ENCODE peak calls at places on chromosomes 5 and 9, in four cellular contexts. X is GM12878, O is H1, D is HepG2. I is an unnamed sample.

GRCh38 chr5:153704110-153704509 is 213.6 kb downstream of the GRIA1 start:
- DNase-seq in O (no peak), D (no peak), X (no peak), I (no peak)

GRCh38 chr5:5658226-5658625 is 235.7 kb downstream of the ICE1 start:
- DNase-seq in O (no peak), X (peak; percentile 3), D (no peak), I (no peak)

GRCh38 chr5:107284822-107285510 is 385.8 kb downstream of the EFNA5 start:
- DNase-seq in D (no peak), X (no peak), O (no peak), I (no peak)

GRCh38 chr9:97740848-97741821 is 44.0 kb upstream of the XPA start:
- DNase-seq in D (no peak), X (no peak), O (peak; percentile 64), I (peak; percentile 75)

GRCh38 chr9:102941868-102942267 is 53.3 kb upstream of the CYLC2 start:
- DNase-seq in D (no peak), X (no peak), O (no peak), I (no peak)

GRCh38 chr5:180105827-180106312 is 34.3 kb upstream of the RNF130 start:
- DNase-seq in X (no peak), O (no peak), D (no peak), I (no peak)

GRCh38 chr9:138083873-138084272 is 206.3 kb downstream of the CACNA1B start:
- DNase-seq in X (no peak), O (no peak), D (no peak), I (peak; percentile 4)

GRCh38 chr5:128009399-128009798 is 74.2 kb upstream of the SLC12A2 start:
- DNase-seq in X (no peak), O (no peak), D (no peak), I (no peak)

GRCh38 chr9:37034320-37034937 is 361 bp upstream of the PAX5 start:
- DNase-seq in X (no peak), D (no peak), O (no peak), I (peak; percentile 79)

GRCh38 chr5:61887271-61887670 is 418.7 kb upstream of the KIF2A start:
- DNase-seq in O (no peak), X (no peak), D (no peak), I (no peak)

GRCh38 chr9:127580879-127581278 is 31.2 kb upstream of the STXBP1 start:
- DNase-seq in X (no peak), O (no peak), D (no peak), I (no peak)

GRCh38 chr9:33884856-33885701 is 68.1 kb downstream of the UBE2R2 start:
- DNase-seq in X (no peak), O (no peak), D (no peak), I (peak; percentile 12)

GRCh38 chr5:89929834-89930233 is 479.7 kb downstream of the CETN3 start:
- DNase-seq in X (no peak), D (no peak), O (no peak), I (no peak)

GRCh38 chr9:100082786-100083185 is 16.0 kb downstream of the ERP44 start:
- DNase-seq in D (no peak), O (no peak), X (no peak), I (no peak)

GRCh38 chr9:107951511-107951910 is 461.9 kb upstream of the KLF4 start:
- DNase-seq in O (no peak), D (no peak), X (no peak), I (no peak)

GRCh38 chr5:120748474-120748873 is 284.4 kb downstream of the PRR16 start:
- DNase-seq in D (no peak), O (no peak), X (no peak), I (no peak)

GRCh38 chr9:84519486-84519885 is 150.0 kb upstream of the NTRK2 start:
- DNase-seq in D (no peak), O (no peak), X (no peak), I (no peak)

GRCh38 chr5:168342985-168343384 is 51.5 kb downstream of the WWC1 start:
- DNase-seq in X (no peak), O (no peak), D (no peak), I (no peak)

GRCh38 chr9:34382054-34382453 is 5.4 kb upstream of the MYORG start:
- DNase-seq in D (no peak), O (no peak), X (no peak), I (no peak)

GRCh38 chr5:179196420-179197079 is 136.4 kb downstream of the ZNF354C start:
- DNase-seq in D (no peak), X (no peak), O (no peak), I (no peak)

GRCh38 chr5:134101686-134102439 is 12.6 kb upstream of the TCF7 start:
- DNase-seq in X (peak; percentile 43), O (no peak), D (peak; percentile 58), I (peak; percentile 85)

GRCh38 chr9:112012026-112012902 is 115.7 kb downstream of the UGCG start:
- DNase-seq in O (no peak), D (peak; percentile 66), X (peak; percentile 96), I (no peak)

GRCh38 chr5:1118738-1119137 is 6.9 kb upstream of the SLC12A7 start:
- DNase-seq in D (no peak), O (no peak), X (no peak), I (no peak)

GRCh38 chr5:120086081-120086480 is 378.0 kb upstream of the PRR16 start:
- DNase-seq in O (no peak), D (no peak), X (no peak), I (no peak)

GRCh38 chr5:141513627-141514329 is 24.9 kb downstream of the PCDHGC5 start:
- DNase-seq in X (peak; percentile 75), D (no peak), O (no peak), I (peak; percentile 86)

GRCh38 chr9:14281136-14281795 is 32.7 kb downstream of the NFIB start:
- DNase-seq in D (no peak), O (no peak), X (no peak), I (no peak)

GRCh38 chr9:14277202-14277601 is 36.7 kb downstream of the NFIB start:
- DNase-seq in X (no peak), D (no peak), O (no peak), I (no peak)

GRCh38 chr9:14277761-14278160 is 36.2 kb downstream of the NFIB start:
- DNase-seq in X (no peak), D (no peak), O (no peak), I (no peak)

GRCh38 chr9:14279671-14280070 is 34.3 kb downstream of the NFIB start:
- DNase-seq in X (no peak), O (no peak), D (no peak), I (no peak)

GRCh38 chr9:14278291-14278721 is 35.6 kb downstream of the NFIB start:
- DNase-seq in D (peak; percentile 5), O (no peak), X (no peak), I (no peak)
- TF ChIP-seq MAX in D (no peak), O (no peak), X (no peak), I (no peak)

DNA sequence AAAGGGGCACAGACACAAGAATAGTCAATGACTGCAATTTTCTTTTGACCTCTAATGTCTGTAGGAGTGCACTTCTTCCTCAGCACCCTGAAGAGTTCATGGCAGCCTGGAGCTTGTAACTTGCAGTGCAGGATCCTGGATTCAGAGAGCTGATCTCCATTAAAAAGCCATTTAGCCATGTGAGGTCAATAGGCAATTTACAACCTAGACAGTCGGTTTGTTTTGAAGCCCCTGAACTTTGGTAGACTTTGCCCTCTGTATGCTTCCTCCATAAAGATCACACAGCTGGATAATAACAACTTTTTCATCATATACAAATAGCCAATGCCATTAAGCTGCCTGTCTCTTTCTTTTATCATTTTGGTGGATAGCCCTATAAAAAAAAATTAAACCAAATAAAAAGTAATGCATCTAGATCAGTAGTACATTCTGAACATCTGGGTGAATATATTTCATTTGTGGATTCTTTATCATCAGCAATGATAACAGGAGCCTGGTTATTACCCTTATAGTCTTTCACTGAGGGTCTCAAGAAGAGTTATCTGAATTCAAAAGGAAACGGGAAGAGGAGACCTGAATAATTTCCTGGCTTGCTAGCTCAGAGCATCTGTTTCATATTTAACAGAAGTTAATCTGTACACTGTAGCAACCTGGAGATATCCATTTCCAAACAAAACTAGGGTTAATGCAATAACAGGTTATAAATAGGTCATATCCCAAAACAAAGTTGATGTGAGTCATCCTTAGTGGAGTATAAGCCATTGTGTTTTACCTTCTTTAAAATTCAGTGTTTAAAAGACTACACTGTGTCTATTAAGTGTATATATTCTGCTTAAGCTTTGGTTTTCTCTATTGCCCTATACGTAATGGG is 193.9 kb upstream of the ACTBL2 start:
- DNase-seq in X (no peak), D (peak; percentile 55), O (no peak), I (peak; percentile 36)
- TF ChIP-seq TCF12 in X (no peak), D (no peak), O (no peak), I (peak; percentile 80)

DNA sequence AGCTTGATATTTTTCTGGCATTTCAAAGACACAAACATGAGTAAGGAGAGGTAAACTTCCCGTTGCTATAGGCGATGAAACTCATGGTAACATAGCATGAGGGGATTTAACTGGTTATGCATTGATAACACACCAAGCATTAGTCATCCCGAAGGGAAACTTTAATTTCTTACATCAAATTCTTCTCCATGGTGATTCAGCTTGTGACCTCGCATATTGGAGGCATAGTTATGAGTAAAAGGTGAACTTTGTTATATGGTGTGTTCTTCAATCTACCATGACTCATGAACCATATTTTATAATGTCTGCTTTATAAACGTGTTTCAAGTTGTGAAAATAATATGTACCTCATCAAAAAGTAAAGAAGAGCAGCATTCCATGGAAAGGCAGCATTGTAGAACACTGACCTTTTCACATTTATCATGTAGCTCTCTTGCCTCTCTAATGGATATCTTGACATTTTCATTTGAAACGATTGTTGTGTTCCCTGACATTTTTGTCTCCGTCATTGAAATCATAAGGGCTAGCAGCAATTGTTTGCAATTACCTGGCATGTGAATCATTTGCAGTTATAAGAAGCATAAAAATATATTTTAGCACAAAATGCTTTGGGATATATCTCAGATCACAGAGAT is 491.8 kb downstream of the ANXA1 start:
- DNase-seq in D (no peak), O (no peak), X (no peak), I (no peak)
- TF ChIP-seq MAX in D (no peak), O (no peak), X (no peak), I (no peak)

DNA sequence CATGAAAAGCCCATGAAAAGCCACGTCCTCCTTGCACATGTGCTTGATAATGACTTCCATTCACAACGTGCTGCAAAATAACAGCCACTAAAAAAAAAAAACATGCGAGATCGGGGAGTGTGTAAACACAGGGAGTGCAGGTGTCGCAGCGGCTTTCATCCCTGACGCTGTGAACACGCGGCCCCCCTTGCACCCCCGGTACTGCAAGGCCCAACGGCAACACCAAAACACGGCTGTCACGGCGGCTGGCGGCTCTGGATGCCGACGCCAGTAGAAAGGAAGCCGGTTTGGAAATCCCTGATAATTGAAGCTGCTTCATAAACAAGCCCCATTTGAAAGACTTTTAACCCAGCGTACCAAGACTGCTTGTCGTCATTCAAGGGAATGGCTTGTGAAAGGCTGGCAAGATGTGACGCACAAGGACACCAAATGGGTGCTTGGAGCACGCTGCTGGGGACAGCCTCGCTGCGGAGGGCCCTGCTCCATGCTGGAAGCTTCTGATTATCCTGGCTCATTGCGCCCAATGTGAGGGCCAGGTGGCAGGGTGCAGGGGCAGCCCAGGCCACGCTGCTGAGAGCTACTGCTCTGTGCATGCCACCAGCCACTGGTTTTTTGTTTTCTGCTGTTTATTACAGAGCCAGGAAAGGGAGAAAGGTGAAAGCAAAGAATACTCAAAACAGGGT is 63.0 kb downstream of the GTF3C4 start:
- DNase-seq in X (no peak), O (no peak), D (no peak), I (no peak)
- TF ChIP-seq TCF12 in X (no peak), O (no peak), D (no peak), I (no peak)